ENCODE peak calls at places on chromosomes 4 and X, in six cellular contexts. N, A, T, G, O and E are unnamed samples.

GRCh38 chrX:10171291-10171690 is 14.5 kb downstream of the CLCN4 start:
- DNase-seq in O (no peak), N (no peak), T (no peak), G (no peak), A (no peak), E (no peak)

GRCh38 chr4:176270669-176271068 is 1.6 kb upstream of the ASB5 start:
- DNase-seq in G (peak; percentile 95), O (peak; percentile 13), T (peak; percentile 98), A (peak; percentile 100), N (no peak), E (no peak)

GRCh38 chrX:21766101-21766500 is 8.2 kb upstream of the SMPX start:
- DNase-seq in A (no peak), O (no peak), N (no peak), T (no peak), G (peak; percentile 61), E (no peak)

GRCh38 chr4:81965911-81966310 is 407.9 kb downstream of the HNRNPD start:
- DNase-seq in G (no peak), A (no peak), N (no peak), O (no peak), T (no peak), E (no peak)

GRCh38 chr4:8819019-8819418 is 52.6 kb downstream of the HMX1 start:
- DNase-seq in O (no peak), G (no peak), A (no peak), N (no peak), T (no peak), E (no peak)

GRCh38 chr4:81666491-81666890 is 194.8 kb upstream of the RASGEF1B start:
- DNase-seq in N (no peak), O (no peak), T (no peak), A (no peak), G (no peak), E (no peak)

GRCh38 chr4:13921805-13922204 is 294.3 kb upstream of the BOD1L1 start:
- DNase-seq in A (peak; percentile 69), G (no peak), N (no peak), O (no peak), T (peak; percentile 62), E (no peak)

GRCh38 chr4:168601899-168602298 is 105.0 kb downstream of the PALLD start:
- DNase-seq in T (no peak), G (peak; percentile 91), A (no peak), O (no peak), N (no peak), E (no peak)

GRCh38 chr4:53764761-53765490 is 173.6 kb upstream of the LNX1 start:
- DNase-seq in A (no peak), G (no peak), O (no peak), T (peak; percentile 45), N (no peak), E (no peak)

GRCh38 chr4:1041147-1041935 is 29.9 kb downstream of the FGFRL1 start:
- DNase-seq in G (no peak), O (no peak), T (peak; percentile 26), A (peak; percentile 34), N (no peak), E (peak; percentile 82)

GRCh38 chr4:121053601-121054143 is 18.7 kb downstream of the NDNF start:
- DNase-seq in O (no peak), A (no peak), N (no peak), T (no peak), G (no peak), E (no peak)

GRCh38 chr4:164989464-164989863 is 12.0 kb upstream of the TRIM61 start:
- DNase-seq in A (no peak), G (no peak), N (no peak), T (no peak), O (no peak), E (no peak)

GRCh38 chr4:110020139-110020538 is 107.5 kb downstream of the EGF start:
- DNase-seq in O (no peak), T (no peak), A (peak; percentile 14), N (no peak), G (peak; percentile 26), E (peak; percentile 24)

GRCh38 chrX:2701600-2701999 is 10.5 kb downstream of the CD99 start:
- DNase-seq in T (no peak), N (no peak), G (no peak), A (no peak), O (no peak), E (no peak)

GRCh38 chr4:88843067-88843723 is 145.6 kb upstream of the NAP1L5 start:
- DNase-seq in O (no peak), G (no peak), T (no peak), N (no peak), A (peak; percentile 35), E (no peak)

GRCh38 chr4:184350964-184351363 is 123.4 kb downstream of the IRF2 start:
- DNase-seq in A (no peak), N (no peak), T (no peak), G (no peak), O (no peak), E (no peak)

GRCh38 chr4:41594439-41594838 is 56.5 kb downstream of the LIMCH1 start:
- DNase-seq in N (no peak), O (no peak), A (no peak), G (no peak), T (no peak), E (no peak)

GRCh38 chr4:96102541-96103018 is 262.7 kb downstream of the PDHA2 start:
- DNase-seq in A (no peak), O (no peak), T (peak; percentile 11), G (peak; percentile 68), N (no peak), E (no peak)

GRCh38 chr4:6391852-6392188 is 80.6 kb downstream of the PPP2R2C start:
- DNase-seq in T (no peak), N (no peak), G (no peak), A (no peak), O (no peak), E (no peak)

GRCh38 chr4:141645611-141646340 is 9.4 kb downstream of the IL15 start:
- DNase-seq in G (peak; percentile 71), N (no peak), O (no peak), A (peak; percentile 93), T (peak; percentile 94), E (no peak)

GRCh38 chr4:17494258-17494657 is 17.6 kb downstream of the QDPR start:
- DNase-seq in G (peak; percentile 19), A (peak; percentile 78), O (no peak), N (no peak), T (peak; percentile 83), E (no peak)

GRCh38 chrX:139388234-139388633 is 142.3 kb upstream of the F9 start:
- DNase-seq in G (no peak), T (no peak), N (no peak), A (no peak), O (no peak), E (no peak)

GRCh38 chr4:150944660-150945059 is 70.4 kb downstream of the LRBA start:
- DNase-seq in N (no peak), A (no peak), O (no peak), T (no peak), G (no peak), E (no peak)

GRCh38 chrX:49695276-49696180 is at the start of gene PAGE1:
- DNase-seq in A (no peak), N (no peak), G (no peak), T (no peak), O (no peak), E (no peak)

GRCh38 chr4:72767903-72768817 is 199.1 kb upstream of the ADAMTS3 start:
- DNase-seq in O (no peak), T (peak; percentile 47), N (no peak), A (peak; percentile 38), G (peak; percentile 80), E (no peak)

GRCh38 chr4:155984398-155984797 is 30.7 kb upstream of the CTSO start:
- DNase-seq in G (no peak), N (no peak), T (no peak), A (no peak), O (no peak), E (no peak)

GRCh38 chr4:15344041-15344440 is 83.8 kb upstream of the C1QTNF7 start:
- DNase-seq in T (peak; percentile 94), A (peak; percentile 96), N (no peak), O (no peak), G (peak; percentile 88), E (no peak)

DNA sequence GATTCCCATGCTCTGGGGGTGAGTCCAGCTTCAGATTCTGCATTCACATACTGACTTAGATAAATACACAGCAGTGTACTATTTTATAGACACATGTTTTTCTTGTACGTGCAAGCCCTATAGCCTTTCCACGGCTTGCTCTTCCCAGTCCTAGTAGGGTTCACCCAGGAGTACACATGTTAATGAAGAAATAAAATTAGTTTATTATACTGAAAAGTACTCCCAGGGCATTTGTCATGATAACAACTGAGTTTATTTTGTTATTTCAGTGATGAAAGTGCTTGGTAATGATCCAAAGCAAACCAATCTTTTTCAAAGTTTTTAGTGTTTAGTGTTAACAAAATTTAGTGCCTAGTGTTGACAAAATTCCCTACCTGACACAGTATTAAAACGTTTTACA is 21.3 kb downstream of the MAPK10 start:
- DNase-seq in A (no peak), N (no peak), O (no peak), T (no peak), G (no peak), E (no peak)
- H3K9ac ChIP-seq in A (no peak overlapping the region), N (no peak overlapping the region), O (no peak overlapping the region), T (peak overlapping the region; percentile 65), G (no peak overlapping the region), E (no peak overlapping the region)

GRCh38 chr4:144820706-144821105 is 174.8 kb downstream of the HHIP start:
- DNase-seq in G (no peak), A (peak; percentile 2), T (no peak), O (no peak), N (no peak), E (peak; percentile 18)

GRCh38 chr4:144818136-144818535 is 172.2 kb downstream of the HHIP start:
- DNase-seq in T (no peak), N (no peak), O (no peak), G (peak; percentile 76), A (no peak), E (no peak)

GRCh38 chr4:144820115-144820514 is 174.2 kb downstream of the HHIP start:
- DNase-seq in G (peak; percentile 54), T (no peak), O (no peak), N (no peak), A (peak; percentile 11), E (no peak)

GRCh38 chr4:144817081-144817480 is 171.1 kb downstream of the HHIP start:
- DNase-seq in O (no peak), A (no peak), G (no peak), N (no peak), T (no peak), E (no peak)

GRCh38 chr4:144819591-144819990 is 173.6 kb downstream of the HHIP start:
- DNase-seq in T (no peak), G (no peak), A (no peak), O (no peak), N (no peak), E (no peak)
- H4K91ac ChIP-seq in T (no peak overlapping the region), G (no peak overlapping the region), A (no peak overlapping the region), O (no peak overlapping the region), N (no peak overlapping the region), E (no peak overlapping the region)

DNA sequence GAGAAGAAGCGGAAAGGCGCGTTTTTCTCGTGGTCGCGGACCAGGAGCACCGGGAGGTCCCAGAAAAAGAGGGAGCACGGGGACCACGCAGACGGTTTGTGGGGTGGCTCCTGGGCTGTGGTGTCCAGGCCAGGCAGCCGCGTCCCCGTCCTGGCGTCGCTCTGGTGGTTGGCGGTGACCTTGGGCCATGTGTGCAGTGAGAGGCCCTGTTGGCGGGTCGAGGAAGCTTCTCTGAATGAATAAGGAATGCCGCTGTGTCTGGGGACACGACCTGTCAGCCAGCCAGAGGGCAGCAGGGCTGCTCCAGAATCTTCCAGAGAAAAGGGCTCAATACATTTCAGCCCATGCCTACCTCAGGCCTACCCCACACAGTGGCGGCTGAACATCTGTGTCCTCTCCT is 24.3 kb upstream of the HGFAC start:
- DNase-seq in T (no peak), N (peak; percentile 27), A (no peak), G (no peak), O (no peak), E (no peak)
- H3K4me1 ChIP-seq in T (peaks cover 12% of the 10 kb centered on the region), N (no peaks in the 10 kb centered on the region), A (no peaks in the 10 kb centered on the region), G (no peaks in the 10 kb centered on the region), O (no peaks in the 10 kb centered on the region), E (no peaks in the 10 kb centered on the region)

GRCh38 chrX:73562458-73562857 is 539 bp upstream of the CHIC1 start:
- DNase-seq in O (no peak), G (no peak), N (no peak), A (no peak), T (no peak), E (no peak)
- H3K9ac ChIP-seq in O (no peak overlapping the region), G (no peak overlapping the region), N (peak overlapping the region; percentile 33), A (peak overlapping the region; percentile 64), T (peak overlapping the region; percentile 97), E (no peak overlapping the region)